ENCODE peak calls at places on chromosomes 4 and X, in ten cellular contexts. One of them, this sample, is unnamed.

GRCh38 chr4:185775792-185776555 is 36.0 kb downstream of the SORBS2 start:
- DNase-seq in activated CD4-positive, alpha-beta T cell treated with anti-CD3 and anti-CD28 coated beads for 48 hours: no peak
- DNase-seq in fibroblast of the aortic adventitia: no peak
- DNase-seq in right lobe of liver: no peak
- DNase-seq in amniotic stem cell: no peak
- DNase-seq in H7: no peak
- DNase-seq in IMR-90: peak
- DNase-seq in A549: no peak
- DNase-seq in PC-3: no peak
- DNase-seq in left ventricle myocardium inferior: no peak
- DNase-seq in this sample: peak

GRCh38 chrX:9197231-9197630 is 163.3 kb upstream of the FAM9B start:
- DNase-seq in activated CD4-positive, alpha-beta T cell treated with anti-CD3 and anti-CD28 coated beads for 48 hours: no peak
- DNase-seq in fibroblast of the aortic adventitia: peak
- DNase-seq in right lobe of liver: no peak
- DNase-seq in amniotic stem cell: no peak
- DNase-seq in H7: no peak
- DNase-seq in IMR-90: peak
- DNase-seq in A549: no peak
- DNase-seq in PC-3: no peak
- DNase-seq in left ventricle myocardium inferior: no peak
- DNase-seq in this sample: peak

GRCh38 chr4:151674804-151675290 is 86.0 kb downstream of the GATB start:
- DNase-seq in activated CD4-positive, alpha-beta T cell treated with anti-CD3 and anti-CD28 coated beads for 48 hours: no peak
- DNase-seq in fibroblast of the aortic adventitia: peak
- DNase-seq in right lobe of liver: peak
- DNase-seq in amniotic stem cell: no peak
- DNase-seq in H7: peak
- DNase-seq in IMR-90: no peak
- DNase-seq in A549: no peak
- DNase-seq in PC-3: no peak
- DNase-seq in left ventricle myocardium inferior: no peak
- DNase-seq in this sample: peak

GRCh38 chr4:148007303-148007702 is 275.4 kb downstream of the ARHGAP10 start:
- DNase-seq in activated CD4-positive, alpha-beta T cell treated with anti-CD3 and anti-CD28 coated beads for 48 hours: no peak
- DNase-seq in fibroblast of the aortic adventitia: peak
- DNase-seq in right lobe of liver: no peak
- DNase-seq in amniotic stem cell: peak
- DNase-seq in H7: no peak
- DNase-seq in IMR-90: peak
- DNase-seq in A549: peak
- DNase-seq in PC-3: peak
- DNase-seq in left ventricle myocardium inferior: no peak
- DNase-seq in this sample: peak

GRCh38 chr4:92599044-92599443 is 295.3 kb downstream of the GRID2 start:
- DNase-seq in activated CD4-positive, alpha-beta T cell treated with anti-CD3 and anti-CD28 coated beads for 48 hours: no peak
- DNase-seq in fibroblast of the aortic adventitia: no peak
- DNase-seq in right lobe of liver: no peak
- DNase-seq in amniotic stem cell: no peak
- DNase-seq in H7: no peak
- DNase-seq in IMR-90: no peak
- DNase-seq in A549: no peak
- DNase-seq in PC-3: peak
- DNase-seq in left ventricle myocardium inferior: no peak
- DNase-seq in this sample: peak

GRCh38 chr4:126174627-126175026 is 859.9 kb downstream of the FAT4 start:
- DNase-seq in activated CD4-positive, alpha-beta T cell treated with anti-CD3 and anti-CD28 coated beads for 48 hours: no peak
- DNase-seq in fibroblast of the aortic adventitia: no peak
- DNase-seq in right lobe of liver: no peak
- DNase-seq in amniotic stem cell: no peak
- DNase-seq in H7: no peak
- DNase-seq in IMR-90: no peak
- DNase-seq in A549: no peak
- DNase-seq in PC-3: no peak
- DNase-seq in left ventricle myocardium inferior: no peak
- DNase-seq in this sample: no peak

GRCh38 chrX:39652336-39652735 is 445.4 kb downstream of the BCOR start:
- DNase-seq in activated CD4-positive, alpha-beta T cell treated with anti-CD3 and anti-CD28 coated beads for 48 hours: peak
- DNase-seq in fibroblast of the aortic adventitia: peak
- DNase-seq in right lobe of liver: no peak
- DNase-seq in amniotic stem cell: no peak
- DNase-seq in H7: peak
- DNase-seq in IMR-90: peak
- DNase-seq in A549: peak
- DNase-seq in PC-3: peak
- DNase-seq in left ventricle myocardium inferior: no peak
- DNase-seq in this sample: peak

GRCh38 chr4:87499415-87500106 is 29.6 kb downstream of the SPARCL1 start:
- DNase-seq in activated CD4-positive, alpha-beta T cell treated with anti-CD3 and anti-CD28 coated beads for 48 hours: no peak
- DNase-seq in fibroblast of the aortic adventitia: peak
- DNase-seq in right lobe of liver: no peak
- DNase-seq in amniotic stem cell: no peak
- DNase-seq in H7: no peak
- DNase-seq in IMR-90: no peak
- DNase-seq in A549: no peak
- DNase-seq in PC-3: no peak
- DNase-seq in left ventricle myocardium inferior: no peak
- DNase-seq in this sample: no peak

GRCh38 chr4:110619401-110620247 is 3.3 kb downstream of the PITX2 start:
- DNase-seq in activated CD4-positive, alpha-beta T cell treated with anti-CD3 and anti-CD28 coated beads for 48 hours: no peak
- DNase-seq in fibroblast of the aortic adventitia: no peak
- DNase-seq in right lobe of liver: no peak
- DNase-seq in amniotic stem cell: no peak
- DNase-seq in H7: peak
- DNase-seq in IMR-90: no peak
- DNase-seq in A549: no peak
- DNase-seq in PC-3: no peak
- DNase-seq in left ventricle myocardium inferior: no peak
- DNase-seq in this sample: no peak

GRCh38 chr4:56689661-56690060 is 8.6 kb upstream of the HOPX start:
- DNase-seq in activated CD4-positive, alpha-beta T cell treated with anti-CD3 and anti-CD28 coated beads for 48 hours: no peak
- DNase-seq in fibroblast of the aortic adventitia: no peak
- DNase-seq in right lobe of liver: no peak
- DNase-seq in amniotic stem cell: no peak
- DNase-seq in H7: no peak
- DNase-seq in IMR-90: no peak
- DNase-seq in A549: no peak
- DNase-seq in PC-3: no peak
- DNase-seq in left ventricle myocardium inferior: no peak
- DNase-seq in this sample: no peak

GRCh38 chrX:130120321-130120731 is 10.0 kb upstream of the ELF4 start:
- DNase-seq in activated CD4-positive, alpha-beta T cell treated with anti-CD3 and anti-CD28 coated beads for 48 hours: peak
- DNase-seq in fibroblast of the aortic adventitia: no peak
- DNase-seq in right lobe of liver: no peak
- DNase-seq in amniotic stem cell: no peak
- DNase-seq in H7: peak
- DNase-seq in IMR-90: no peak
- DNase-seq in A549: no peak
- DNase-seq in PC-3: no peak
- DNase-seq in left ventricle myocardium inferior: no peak
- DNase-seq in this sample: no peak

GRCh38 chr4:77044458-77045124 is 31.2 kb downstream of the CCNI start:
- DNase-seq in activated CD4-positive, alpha-beta T cell treated with anti-CD3 and anti-CD28 coated beads for 48 hours: no peak
- DNase-seq in fibroblast of the aortic adventitia: peak
- DNase-seq in right lobe of liver: no peak
- DNase-seq in amniotic stem cell: no peak
- DNase-seq in H7: no peak
- DNase-seq in IMR-90: peak
- DNase-seq in A549: no peak
- DNase-seq in PC-3: peak
- DNase-seq in left ventricle myocardium inferior: no peak
- DNase-seq in this sample: peak

GRCh38 chrX:49838374-49838773 is 9.3 kb downstream of the PAGE4 start:
- DNase-seq in activated CD4-positive, alpha-beta T cell treated with anti-CD3 and anti-CD28 coated beads for 48 hours: peak
- DNase-seq in fibroblast of the aortic adventitia: peak
- DNase-seq in right lobe of liver: peak
- DNase-seq in amniotic stem cell: no peak
- DNase-seq in H7: peak
- DNase-seq in IMR-90: peak
- DNase-seq in A549: peak
- DNase-seq in PC-3: peak
- DNase-seq in left ventricle myocardium inferior: no peak
- DNase-seq in this sample: peak

GRCh38 chr4:8160572-8160971 is 2.0 kb upstream of the ABLIM2 start:
- DNase-seq in activated CD4-positive, alpha-beta T cell treated with anti-CD3 and anti-CD28 coated beads for 48 hours: no peak
- DNase-seq in fibroblast of the aortic adventitia: no peak
- DNase-seq in right lobe of liver: no peak
- DNase-seq in amniotic stem cell: no peak
- DNase-seq in H7: no peak
- DNase-seq in IMR-90: no peak
- DNase-seq in A549: no peak
- DNase-seq in PC-3: no peak
- DNase-seq in left ventricle myocardium inferior: no peak
- DNase-seq in this sample: no peak

GRCh38 chr4:109993116-109993515 is 80.4 kb downstream of the EGF start:
- DNase-seq in activated CD4-positive, alpha-beta T cell treated with anti-CD3 and anti-CD28 coated beads for 48 hours: no peak
- DNase-seq in fibroblast of the aortic adventitia: no peak
- DNase-seq in right lobe of liver: no peak
- DNase-seq in amniotic stem cell: no peak
- DNase-seq in H7: no peak
- DNase-seq in IMR-90: no peak
- DNase-seq in A549: no peak
- DNase-seq in PC-3: no peak
- DNase-seq in left ventricle myocardium inferior: no peak
- DNase-seq in this sample: no peak

GRCh38 chr4:162715401-162715800 is 451.3 kb downstream of the NAF1 start:
- DNase-seq in activated CD4-positive, alpha-beta T cell treated with anti-CD3 and anti-CD28 coated beads for 48 hours: no peak
- DNase-seq in fibroblast of the aortic adventitia: no peak
- DNase-seq in right lobe of liver: no peak
- DNase-seq in amniotic stem cell: no peak
- DNase-seq in H7: no peak
- DNase-seq in IMR-90: no peak
- DNase-seq in A549: no peak
- DNase-seq in PC-3: no peak
- DNase-seq in left ventricle myocardium inferior: no peak
- DNase-seq in this sample: no peak

GRCh38 chrX:75873993-75874392 is 88.9 kb upstream of the MAGEE2 start:
- DNase-seq in activated CD4-positive, alpha-beta T cell treated with anti-CD3 and anti-CD28 coated beads for 48 hours: no peak
- DNase-seq in fibroblast of the aortic adventitia: no peak
- DNase-seq in right lobe of liver: no peak
- DNase-seq in amniotic stem cell: no peak
- DNase-seq in H7: no peak
- DNase-seq in IMR-90: no peak
- DNase-seq in A549: no peak
- DNase-seq in PC-3: no peak
- DNase-seq in left ventricle myocardium inferior: no peak
- DNase-seq in this sample: no peak

GRCh38 chr4:37685211-37685725 is 908 bp downstream of the RELL1 start:
- DNase-seq in activated CD4-positive, alpha-beta T cell treated with anti-CD3 and anti-CD28 coated beads for 48 hours: peak
- DNase-seq in fibroblast of the aortic adventitia: peak
- DNase-seq in right lobe of liver: no peak
- DNase-seq in amniotic stem cell: no peak
- DNase-seq in H7: peak
- DNase-seq in IMR-90: peak
- DNase-seq in A549: peak
- DNase-seq in PC-3: no peak
- DNase-seq in left ventricle myocardium inferior: no peak
- DNase-seq in this sample: peak

GRCh38 chr4:36242629-36243354 is 1.5 kb downstream of the ARAP2 start:
- DNase-seq in activated CD4-positive, alpha-beta T cell treated with anti-CD3 and anti-CD28 coated beads for 48 hours: no peak
- DNase-seq in fibroblast of the aortic adventitia: no peak
- DNase-seq in right lobe of liver: no peak
- DNase-seq in amniotic stem cell: no peak
- DNase-seq in H7: no peak
- DNase-seq in IMR-90: no peak
- DNase-seq in A549: no peak
- DNase-seq in PC-3: peak
- DNase-seq in left ventricle myocardium inferior: no peak
- DNase-seq in this sample: no peak

GRCh38 chr4:159455675-159456235 is 352.9 kb downstream of the RAPGEF2 start:
- DNase-seq in activated CD4-positive, alpha-beta T cell treated with anti-CD3 and anti-CD28 coated beads for 48 hours: no peak
- DNase-seq in fibroblast of the aortic adventitia: peak
- DNase-seq in right lobe of liver: no peak
- DNase-seq in amniotic stem cell: peak
- DNase-seq in H7: peak
- DNase-seq in IMR-90: peak
- DNase-seq in A549: peak
- DNase-seq in PC-3: peak
- DNase-seq in left ventricle myocardium inferior: no peak
- DNase-seq in this sample: peak

GRCh38 chr4:74624351-74625151 is 169.8 kb downstream of the BTC start:
- DNase-seq in activated CD4-positive, alpha-beta T cell treated with anti-CD3 and anti-CD28 coated beads for 48 hours: no peak
- DNase-seq in fibroblast of the aortic adventitia: peak
- DNase-seq in right lobe of liver: no peak
- DNase-seq in amniotic stem cell: peak
- DNase-seq in H7: no peak
- DNase-seq in IMR-90: peak
- DNase-seq in A549: peak
- DNase-seq in PC-3: peak
- DNase-seq in left ventricle myocardium inferior: no peak
- DNase-seq in this sample: peak

GRCh38 chrX:10828640-10829039 is 208.3 kb upstream of the MID1 start:
- DNase-seq in activated CD4-positive, alpha-beta T cell treated with anti-CD3 and anti-CD28 coated beads for 48 hours: no peak
- DNase-seq in fibroblast of the aortic adventitia: no peak
- DNase-seq in right lobe of liver: no peak
- DNase-seq in amniotic stem cell: no peak
- DNase-seq in H7: no peak
- DNase-seq in IMR-90: no peak
- DNase-seq in A549: no peak
- DNase-seq in PC-3: peak
- DNase-seq in left ventricle myocardium inferior: no peak
- DNase-seq in this sample: no peak

GRCh38 chr4:15682340-15682725 is 706 bp downstream of the FAM200B start:
- DNase-seq in activated CD4-positive, alpha-beta T cell treated with anti-CD3 and anti-CD28 coated beads for 48 hours: no peak
- DNase-seq in fibroblast of the aortic adventitia: peak
- DNase-seq in right lobe of liver: no peak
- DNase-seq in amniotic stem cell: no peak
- DNase-seq in H7: no peak
- DNase-seq in IMR-90: no peak
- DNase-seq in A549: no peak
- DNase-seq in PC-3: no peak
- DNase-seq in left ventricle myocardium inferior: no peak
- DNase-seq in this sample: peak

GRCh38 chr4:173005912-173006633 is 162.5 kb upstream of the GALNT7 start:
- DNase-seq in activated CD4-positive, alpha-beta T cell treated with anti-CD3 and anti-CD28 coated beads for 48 hours: no peak
- DNase-seq in fibroblast of the aortic adventitia: no peak
- DNase-seq in right lobe of liver: no peak
- DNase-seq in amniotic stem cell: no peak
- DNase-seq in H7: no peak
- DNase-seq in IMR-90: no peak
- DNase-seq in A549: no peak
- DNase-seq in PC-3: no peak
- DNase-seq in left ventricle myocardium inferior: no peak
- DNase-seq in this sample: peak

GRCh38 chrX:103533428-103534216 is 14.3 kb upstream of the RAB40A start:
- DNase-seq in activated CD4-positive, alpha-beta T cell treated with anti-CD3 and anti-CD28 coated beads for 48 hours: peak
- DNase-seq in fibroblast of the aortic adventitia: peak
- DNase-seq in right lobe of liver: peak
- DNase-seq in amniotic stem cell: peak
- DNase-seq in H7: peak
- DNase-seq in IMR-90: peak
- DNase-seq in A549: peak
- DNase-seq in PC-3: peak
- DNase-seq in left ventricle myocardium inferior: peak
- DNase-seq in this sample: peak

GRCh38 chrX:96438803-96439202 is 245.8 kb upstream of the DIAPH2 start:
- DNase-seq in activated CD4-positive, alpha-beta T cell treated with anti-CD3 and anti-CD28 coated beads for 48 hours: no peak
- DNase-seq in fibroblast of the aortic adventitia: no peak
- DNase-seq in right lobe of liver: no peak
- DNase-seq in amniotic stem cell: no peak
- DNase-seq in H7: no peak
- DNase-seq in IMR-90: peak
- DNase-seq in A549: no peak
- DNase-seq in PC-3: no peak
- DNase-seq in left ventricle myocardium inferior: no peak
- DNase-seq in this sample: peak

GRCh38 chr4:77284036-77284435 is 127.0 kb downstream of the CCNG2 start:
- DNase-seq in activated CD4-positive, alpha-beta T cell treated with anti-CD3 and anti-CD28 coated beads for 48 hours: no peak
- DNase-seq in fibroblast of the aortic adventitia: no peak
- DNase-seq in right lobe of liver: no peak
- DNase-seq in amniotic stem cell: no peak
- DNase-seq in H7: no peak
- DNase-seq in IMR-90: no peak
- DNase-seq in A549: no peak
- DNase-seq in PC-3: no peak
- DNase-seq in left ventricle myocardium inferior: no peak
- DNase-seq in this sample: no peak

GRCh38 chr4:111303806-111304205 is 680.9 kb upstream of the PITX2 start:
- DNase-seq in activated CD4-positive, alpha-beta T cell treated with anti-CD3 and anti-CD28 coated beads for 48 hours: no peak
- DNase-seq in fibroblast of the aortic adventitia: no peak
- DNase-seq in right lobe of liver: no peak
- DNase-seq in amniotic stem cell: no peak
- DNase-seq in H7: no peak
- DNase-seq in IMR-90: no peak
- DNase-seq in A549: no peak
- DNase-seq in PC-3: no peak
- DNase-seq in left ventricle myocardium inferior: no peak
- DNase-seq in this sample: no peak

This sample was measured in cardiac fibroblast.